ENCODE peak calls at places on chromosomes 11 and 22, in eight cellular contexts. One of them, this sample, is unnamed.

GRCh38 chr11:128549256-128549944 is 38.0 kb downstream of the ETS1 start:
- DNase-seq in HFF-Myc: no peak
- DNase-seq in left ventricle myocardium inferior: peak; percentile 82
- DNase-seq in HL-60: no peak
- DNase-seq in cardiac fibroblast: peak; percentile 84
- DNase-seq in AG04449: no peak
- DNase-seq in fibroblast of mammary gland: peak; percentile 92
- DNase-seq in body of pancreas: peak; percentile 31
- DNase-seq in this sample: no peak

GRCh38 chr11:62921201-62921572 is at the start of gene CHRM1:
- DNase-seq in HFF-Myc: no peak
- DNase-seq in left ventricle myocardium inferior: no peak
- DNase-seq in HL-60: no peak
- DNase-seq in cardiac fibroblast: no peak
- DNase-seq in AG04449: no peak
- DNase-seq in fibroblast of mammary gland: no peak
- DNase-seq in body of pancreas: peak; percentile 48
- DNase-seq in this sample: no peak

GRCh38 chr22:40107756-40108437 is 69.8 kb upstream of the TNRC6B start:
- DNase-seq in HFF-Myc: no peak
- DNase-seq in left ventricle myocardium inferior: no peak
- DNase-seq in HL-60: no peak
- DNase-seq in cardiac fibroblast: peak; percentile 47
- DNase-seq in AG04449: no peak
- DNase-seq in fibroblast of mammary gland: peak; percentile 60
- DNase-seq in body of pancreas: peak; percentile 14
- DNase-seq in this sample: peak; percentile 67

GRCh38 chr11:107203656-107204055 is 185.4 kb upstream of the GUCY1A2 start:
- DNase-seq in HFF-Myc: no peak
- DNase-seq in left ventricle myocardium inferior: no peak
- DNase-seq in HL-60: peak; percentile 61
- DNase-seq in cardiac fibroblast: no peak
- DNase-seq in AG04449: no peak
- DNase-seq in fibroblast of mammary gland: no peak
- DNase-seq in body of pancreas: no peak
- DNase-seq in this sample: no peak

GRCh38 chr11:109037856-109038780 is 373.2 kb downstream of the DDX10 start:
- DNase-seq in HFF-Myc: no peak
- DNase-seq in left ventricle myocardium inferior: no peak
- DNase-seq in HL-60: no peak
- DNase-seq in cardiac fibroblast: peak; percentile 91
- DNase-seq in AG04449: peak; percentile 69
- DNase-seq in fibroblast of mammary gland: peak; percentile 87
- DNase-seq in body of pancreas: no peak
- DNase-seq in this sample: peak; percentile 74

GRCh38 chr11:93072236-93072635 is 102.8 kb downstream of the MTNR1B start:
- DNase-seq in HFF-Myc: no peak
- DNase-seq in left ventricle myocardium inferior: no peak
- DNase-seq in HL-60: no peak
- DNase-seq in cardiac fibroblast: no peak
- DNase-seq in AG04449: no peak
- DNase-seq in fibroblast of mammary gland: no peak
- DNase-seq in body of pancreas: no peak
- DNase-seq in this sample: no peak

GRCh38 chr11:133982151-133982550 is 25.4 kb upstream of the IGSF9B start:
- DNase-seq in HFF-Myc: no peak
- DNase-seq in left ventricle myocardium inferior: no peak
- DNase-seq in HL-60: no peak
- DNase-seq in cardiac fibroblast: no peak
- DNase-seq in AG04449: no peak
- DNase-seq in fibroblast of mammary gland: no peak
- DNase-seq in body of pancreas: no peak
- DNase-seq in this sample: no peak

GRCh38 chr11:125084057-125084416 is 20.9 kb downstream of the SLC37A2 start:
- DNase-seq in HFF-Myc: no peak
- DNase-seq in left ventricle myocardium inferior: no peak
- DNase-seq in HL-60: no peak
- DNase-seq in cardiac fibroblast: no peak
- DNase-seq in AG04449: no peak
- DNase-seq in fibroblast of mammary gland: no peak
- DNase-seq in body of pancreas: no peak
- DNase-seq in this sample: no peak

GRCh38 chr22:40679249-40679963 is at the start of gene MCHR1:
- DNase-seq in HFF-Myc: no peak
- DNase-seq in left ventricle myocardium inferior: no peak
- DNase-seq in HL-60: no peak
- DNase-seq in cardiac fibroblast: no peak
- DNase-seq in AG04449: no peak
- DNase-seq in fibroblast of mammary gland: no peak
- DNase-seq in body of pancreas: no peak
- DNase-seq in this sample: peak; percentile 38

GRCh38 chr22:36301851-36302250 is 48.9 kb downstream of the APOL1 start:
- DNase-seq in HFF-Myc: peak; percentile 43
- DNase-seq in left ventricle myocardium inferior: no peak
- DNase-seq in HL-60: no peak
- DNase-seq in cardiac fibroblast: no peak
- DNase-seq in AG04449: peak; percentile 50
- DNase-seq in fibroblast of mammary gland: peak; percentile 45
- DNase-seq in body of pancreas: no peak
- DNase-seq in this sample: peak; percentile 70

GRCh38 chr22:46887978-46888377 is 125.5 kb downstream of the TBC1D22A start:
- DNase-seq in HFF-Myc: no peak
- DNase-seq in left ventricle myocardium inferior: no peak
- DNase-seq in HL-60: no peak
- DNase-seq in cardiac fibroblast: no peak
- DNase-seq in AG04449: no peak
- DNase-seq in fibroblast of mammary gland: no peak
- DNase-seq in body of pancreas: no peak
- DNase-seq in this sample: no peak

GRCh38 chr11:3111919-3112690 is 53.0 kb downstream of the OSBPL5 start:
- DNase-seq in HFF-Myc: no peak
- DNase-seq in left ventricle myocardium inferior: no peak
- DNase-seq in HL-60: no peak
- DNase-seq in cardiac fibroblast: peak; percentile 11
- DNase-seq in AG04449: no peak
- DNase-seq in fibroblast of mammary gland: peak; percentile 44
- DNase-seq in body of pancreas: no peak
- DNase-seq in this sample: no peak

GRCh38 chr11:63212742-63213141 is 30.7 kb downstream of the SLC22A25 start:
- DNase-seq in HFF-Myc: peak; percentile 1
- DNase-seq in left ventricle myocardium inferior: no peak
- DNase-seq in HL-60: peak; percentile 31
- DNase-seq in cardiac fibroblast: peak; percentile 25
- DNase-seq in AG04449: no peak
- DNase-seq in fibroblast of mammary gland: peak; percentile 16
- DNase-seq in body of pancreas: no peak
- DNase-seq in this sample: peak; percentile 2

GRCh38 chr11:130190371-130190881 is 30.8 kb downstream of the ST14 start:
- DNase-seq in HFF-Myc: no peak
- DNase-seq in left ventricle myocardium inferior: no peak
- DNase-seq in HL-60: no peak
- DNase-seq in cardiac fibroblast: no peak
- DNase-seq in AG04449: no peak
- DNase-seq in fibroblast of mammary gland: no peak
- DNase-seq in body of pancreas: no peak
- DNase-seq in this sample: no peak

GRCh38 chr11:14042686-14043440 is 80.3 kb downstream of the SPON1 start:
- DNase-seq in HFF-Myc: no peak
- DNase-seq in left ventricle myocardium inferior: no peak
- DNase-seq in HL-60: no peak
- DNase-seq in cardiac fibroblast: no peak
- DNase-seq in AG04449: no peak
- DNase-seq in fibroblast of mammary gland: no peak
- DNase-seq in body of pancreas: no peak
- DNase-seq in this sample: no peak

GRCh38 chr11:117159892-117160291 is 15.8 kb downstream of the PAFAH1B2 start:
- DNase-seq in HFF-Myc: no peak
- DNase-seq in left ventricle myocardium inferior: no peak
- DNase-seq in HL-60: no peak
- DNase-seq in cardiac fibroblast: no peak
- DNase-seq in AG04449: no peak
- DNase-seq in fibroblast of mammary gland: no peak
- DNase-seq in body of pancreas: no peak
- DNase-seq in this sample: no peak

GRCh38 chr11:12662101-12662500 is 12.1 kb upstream of the TEAD1 start:
- DNase-seq in HFF-Myc: no peak
- DNase-seq in left ventricle myocardium inferior: no peak
- DNase-seq in HL-60: no peak
- DNase-seq in cardiac fibroblast: no peak
- DNase-seq in AG04449: no peak
- DNase-seq in fibroblast of mammary gland: no peak
- DNase-seq in body of pancreas: no peak
- DNase-seq in this sample: no peak

GRCh38 chr11:64250875-64251721 is at the start of gene PLCB3:
- DNase-seq in HFF-Myc: no peak
- DNase-seq in left ventricle myocardium inferior: peak; percentile 52
- DNase-seq in HL-60: peak; percentile 44
- DNase-seq in cardiac fibroblast: peak; percentile 61
- DNase-seq in AG04449: no peak
- DNase-seq in fibroblast of mammary gland: no peak
- DNase-seq in body of pancreas: peak; percentile 61
- DNase-seq in this sample: peak; percentile 74

GRCh38 chr11:64745523-64746328 is 1.8 kb upstream of the RASGRP2 start:
- DNase-seq in HFF-Myc: no peak
- DNase-seq in left ventricle myocardium inferior: peak; percentile 92
- DNase-seq in HL-60: peak; percentile 83
- DNase-seq in cardiac fibroblast: peak; percentile 53
- DNase-seq in AG04449: no peak
- DNase-seq in fibroblast of mammary gland: peak; percentile 48
- DNase-seq in body of pancreas: no peak
- DNase-seq in this sample: peak; percentile 79

GRCh38 chr22:46073683-46074504 is 76.4 kb upstream of the PPARA start:
- DNase-seq in HFF-Myc: no peak
- DNase-seq in left ventricle myocardium inferior: peak; percentile 44
- DNase-seq in HL-60: peak; percentile 33
- DNase-seq in cardiac fibroblast: peak; percentile 50
- DNase-seq in AG04449: no peak
- DNase-seq in fibroblast of mammary gland: peak; percentile 17
- DNase-seq in body of pancreas: peak; percentile 55
- DNase-seq in this sample: peak; percentile 65

GRCh38 chr11:92332986-92333385 is 108.4 kb downstream of the FAT3 start:
- DNase-seq in HFF-Myc: no peak
- DNase-seq in left ventricle myocardium inferior: no peak
- DNase-seq in HL-60: no peak
- DNase-seq in cardiac fibroblast: peak; percentile 7
- DNase-seq in AG04449: peak; percentile 58
- DNase-seq in fibroblast of mammary gland: peak; percentile 41
- DNase-seq in body of pancreas: no peak
- DNase-seq in this sample: peak; percentile 58

DNA sequence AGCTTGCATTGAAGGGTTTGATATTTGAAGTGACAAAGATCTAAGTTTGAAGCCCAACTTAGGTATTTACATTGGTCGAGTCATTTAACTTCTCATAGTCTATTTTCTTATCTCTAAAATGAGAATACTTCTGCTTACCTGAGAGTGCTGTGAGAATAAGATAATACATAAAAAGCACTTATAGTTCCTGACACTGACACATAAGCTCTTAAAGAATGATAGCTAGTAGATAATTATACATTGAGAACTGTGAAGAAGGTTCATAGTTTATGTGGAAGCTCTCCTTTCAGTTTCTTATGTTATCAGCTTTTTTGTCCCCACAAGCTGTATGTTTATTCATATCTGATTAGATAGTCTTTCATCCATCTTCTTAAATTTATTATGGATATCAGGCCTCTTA is 4.8 kb downstream of the PPME1 start:
- DNase-seq in HFF-Myc: no peak
- DNase-seq in left ventricle myocardium inferior: no peak
- DNase-seq in HL-60: no peak
- DNase-seq in cardiac fibroblast: no peak
- DNase-seq in AG04449: no peak
- DNase-seq in fibroblast of mammary gland: no peak
- DNase-seq in body of pancreas: no peak
- DNase-seq in this sample: no peak
- H3K4me3 ChIP-seq in HFF-Myc: no peak overlapping the region
- H3K4me3 ChIP-seq in left ventricle myocardium inferior: no peak overlapping the region
- H3K4me3 ChIP-seq in HL-60: no peak overlapping the region
- H3K4me3 ChIP-seq in cardiac fibroblast: no peak overlapping the region
- H3K4me3 ChIP-seq in AG04449: no peak overlapping the region
- H3K4me3 ChIP-seq in fibroblast of mammary gland: no peak overlapping the region
- H3K4me3 ChIP-seq in body of pancreas: no peak overlapping the region
- H3K4me3 ChIP-seq in this sample: no peak overlapping the region

GRCh38 chr11:118956847-118957469 is 860 bp downstream of the UPK2 start:
- DNase-seq in HFF-Myc: no peak
- DNase-seq in left ventricle myocardium inferior: no peak
- DNase-seq in HL-60: no peak
- DNase-seq in cardiac fibroblast: no peak
- DNase-seq in AG04449: no peak
- DNase-seq in fibroblast of mammary gland: no peak
- DNase-seq in body of pancreas: no peak
- DNase-seq in this sample: no peak
- TF ChIP-seq CTCF in HFF-Myc: no peak
- TF ChIP-seq CTCF in left ventricle myocardium inferior: no peak
- TF ChIP-seq CTCF in HL-60: no peak
- TF ChIP-seq CTCF in cardiac fibroblast: no peak
- TF ChIP-seq CTCF in AG04449: no peak
- TF ChIP-seq CTCF in fibroblast of mammary gland: no peak
- TF ChIP-seq CTCF in body of pancreas: no peak
- TF ChIP-seq CTCF in this sample: no peak

GRCh38 chr22:43840431-43840830 is 21.9 kb downstream of the SULT4A1 start:
- DNase-seq in HFF-Myc: no peak
- DNase-seq in left ventricle myocardium inferior: no peak
- DNase-seq in HL-60: no peak
- DNase-seq in cardiac fibroblast: no peak
- DNase-seq in AG04449: no peak
- DNase-seq in fibroblast of mammary gland: no peak
- DNase-seq in body of pancreas: no peak
- DNase-seq in this sample: no peak
- H3K4me3 ChIP-seq in HFF-Myc: no peak overlapping the region
- H3K4me3 ChIP-seq in left ventricle myocardium inferior: no peak overlapping the region
- H3K4me3 ChIP-seq in HL-60: no peak overlapping the region
- H3K4me3 ChIP-seq in cardiac fibroblast: no peak overlapping the region
- H3K4me3 ChIP-seq in AG04449: no peak overlapping the region
- H3K4me3 ChIP-seq in fibroblast of mammary gland: no peak overlapping the region
- H3K4me3 ChIP-seq in body of pancreas: no peak overlapping the region
- H3K4me3 ChIP-seq in this sample: no peak overlapping the region

DNA sequence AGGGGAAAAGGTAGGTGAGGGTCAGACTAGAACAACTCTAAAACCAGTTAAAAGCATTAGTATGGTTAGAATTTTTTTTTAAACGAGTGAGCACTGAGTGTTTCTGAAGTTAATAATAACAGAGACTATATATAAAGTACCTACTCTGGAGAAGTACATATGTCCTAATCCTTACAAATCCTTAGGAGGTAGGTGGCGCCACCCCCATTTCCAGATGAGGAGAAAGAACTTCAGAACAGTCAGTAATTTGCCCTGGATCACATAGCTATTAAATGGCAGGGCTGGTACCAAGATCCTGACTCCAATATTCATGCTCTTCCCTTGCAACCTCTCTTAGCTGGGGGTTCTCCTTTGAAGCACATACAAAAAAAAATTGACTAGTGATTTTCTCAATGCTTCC is 80.5 kb downstream of the CLPB start:
- DNase-seq in HFF-Myc: no peak
- DNase-seq in left ventricle myocardium inferior: no peak
- DNase-seq in HL-60: no peak
- DNase-seq in cardiac fibroblast: peak; percentile 29
- DNase-seq in AG04449: no peak
- DNase-seq in fibroblast of mammary gland: peak; percentile 36
- DNase-seq in body of pancreas: no peak
- DNase-seq in this sample: no peak
- TF ChIP-seq CTCF in HFF-Myc: peak; percentile 28
- TF ChIP-seq CTCF in left ventricle myocardium inferior: no peak
- TF ChIP-seq CTCF in HL-60: no peak
- TF ChIP-seq CTCF in cardiac fibroblast: peak; percentile 29
- TF ChIP-seq CTCF in AG04449: no peak
- TF ChIP-seq CTCF in fibroblast of mammary gland: peak; percentile 29
- TF ChIP-seq CTCF in body of pancreas: no peak
- TF ChIP-seq CTCF in this sample: peak; percentile 20

GRCh38 chr22:49163258-49163959 is 664.3 kb downstream of the BRD1 start:
- DNase-seq in HFF-Myc: no peak
- DNase-seq in left ventricle myocardium inferior: no peak
- DNase-seq in HL-60: no peak
- DNase-seq in cardiac fibroblast: no peak
- DNase-seq in AG04449: no peak
- DNase-seq in fibroblast of mammary gland: no peak
- DNase-seq in body of pancreas: no peak
- DNase-seq in this sample: no peak
- H3K4me3 ChIP-seq in HFF-Myc: no peak overlapping the region
- H3K4me3 ChIP-seq in left ventricle myocardium inferior: no peak overlapping the region
- H3K4me3 ChIP-seq in HL-60: no peak overlapping the region
- H3K4me3 ChIP-seq in cardiac fibroblast: no peak overlapping the region
- H3K4me3 ChIP-seq in AG04449: no peak overlapping the region
- H3K4me3 ChIP-seq in fibroblast of mammary gland: no peak overlapping the region
- H3K4me3 ChIP-seq in body of pancreas: no peak overlapping the region
- H3K4me3 ChIP-seq in this sample: no peak overlapping the region